ENCODE peak calls at places on chromosomes 2 and 18, in eight cellular contexts. B is heart right ventricle, Z is body of pancreas, R is mammary epithelial cell, T is A549, S is astrocyte, C is cardiac muscle cell, P is right lobe of liver. O is an unnamed sample. For H3K4me1, the result is how much of the 10 kb centered on the place peaks cover.

GRCh38 chr2:182101263-182101662 is 115.6 kb downstream of the PPP1R1C start:
- DNase-seq in B (no peak), Z (no peak), R (peak), T (peak), S (no peak), C (no peak), P (no peak), O (no peak)

GRCh38 chr2:236180831-236181453 is 12.8 kb upstream of the GBX2 start:
- DNase-seq in B (no peak), Z (peak), R (no peak), T (peak), S (peak), C (peak), P (no peak), O (peak)

GRCh38 chr2:25375371-25375988 is 33.8 kb upstream of the DNMT3A start:
- DNase-seq in B (no peak), Z (no peak), R (no peak), T (no peak), S (no peak), C (no peak), P (no peak), O (no peak)

GRCh38 chr2:102122115-102122514 is 20.4 kb upstream of the IL1R1 start:
- DNase-seq in B (no peak), Z (no peak), R (peak), T (no peak), S (peak), C (no peak), P (no peak), O (no peak)

GRCh38 chr2:457287-457686 is 169.4 kb upstream of the ALKAL2 start:
- DNase-seq in B (no peak), Z (no peak), R (no peak), T (no peak), S (no peak), C (no peak), P (no peak), O (no peak)

GRCh38 chr2:169360984-169361705 is 1.2 kb downstream of the LRP2 start:
- DNase-seq in B (no peak), Z (no peak), R (no peak), T (no peak), S (no peak), C (peak), P (no peak), O (no peak)

GRCh38 chr2:2935445-2936149 is 442.0 kb downstream of the EIPR1 start:
- DNase-seq in B (no peak), Z (no peak), R (no peak), T (no peak), S (no peak), C (no peak), P (no peak), O (no peak)

GRCh38 chr2:189086710-189087109 is 92.9 kb downstream of the COL5A2 start:
- DNase-seq in B (no peak), Z (no peak), R (no peak), T (no peak), S (peak), C (no peak), P (no peak), O (no peak)

GRCh38 chr2:201924453-201924852 is 109.2 kb upstream of the FZD7 start:
- DNase-seq in B (no peak), Z (no peak), R (no peak), T (no peak), S (no peak), C (no peak), P (no peak), O (no peak)

GRCh38 chr2:178419123-178419522 is 31.9 kb downstream of the PRKRA start:
- DNase-seq in B (no peak), Z (no peak), R (no peak), T (peak), S (no peak), C (no peak), P (no peak), O (no peak)

GRCh38 chr2:152513681-152514080 is 178.7 kb downstream of the FMNL2 start:
- DNase-seq in B (no peak), Z (no peak), R (peak), T (peak), S (peak), C (no peak), P (no peak), O (peak)

GRCh38 chr2:185475868-185476267 is 262.7 kb upstream of the FSIP2 start:
- DNase-seq in B (no peak), Z (no peak), R (no peak), T (no peak), S (no peak), C (no peak), P (no peak), O (no peak)

GRCh38 chr2:189300917-189301316 is 121.4 kb upstream of the COL5A2 start:
- DNase-seq in B (no peak), Z (no peak), R (no peak), T (no peak), S (no peak), C (no peak), P (no peak), O (no peak)

GRCh38 chr2:127388423-127389164 is 819 bp upstream of the MAP3K2 start:
- DNase-seq in B (no peak), Z (no peak), R (peak), T (no peak), S (no peak), C (no peak), P (no peak), O (no peak)

GRCh38 chr2:107553534-107553933 is 273.2 kb upstream of the RGPD4 start:
- DNase-seq in B (no peak), Z (no peak), R (peak), T (peak), S (peak), C (no peak), P (no peak), O (no peak)

GRCh38 chr18:70337139-70337972 is 48.5 kb downstream of the SOCS6 start:
- DNase-seq in B (no peak), Z (no peak), R (peak), T (peak), S (peak), C (peak), P (no peak), O (peak)

GRCh38 chr2:134549104-134549503 is 169.7 kb downstream of the TMEM163 start:
- DNase-seq in B (no peak), Z (no peak), R (peak), T (no peak), S (peak), C (no peak), P (no peak), O (no peak)

GRCh38 chr2:44940612-44941464 is 664 bp upstream of the SIX3 start:
- DNase-seq in B (no peak), Z (no peak), R (no peak), T (no peak), S (no peak), C (no peak), P (no peak), O (no peak)

GRCh38 chr18:61448316-61448715 is 115.1 kb downstream of the CDH20 start:
- DNase-seq in B (no peak), Z (no peak), R (no peak), T (no peak), S (no peak), C (no peak), P (no peak), O (no peak)

GRCh38 chr2:27122791-27123190 is 824 bp upstream of the ABHD1 start:
- DNase-seq in B (no peak), Z (no peak), R (no peak), T (no peak), S (no peak), C (no peak), P (no peak), O (no peak)

GRCh38 chr2:27115485-27115884 is 3.4 kb downstream of the CGREF1 start:
- DNase-seq in B (no peak), Z (no peak), R (no peak), T (no peak), S (no peak), C (no peak), P (no peak), O (no peak)

GRCh38 chr2:27123302-27124150 is at the start of gene ABHD1:
- DNase-seq in B (peak), Z (peak), R (no peak), T (peak), S (no peak), C (peak), P (peak), O (peak)

GRCh38 chr2:27118525-27119329 is at the start of gene CGREF1:
- DNase-seq in B (no peak), Z (no peak), R (no peak), T (peak), S (no peak), C (peak), P (no peak), O (peak)

DNA sequence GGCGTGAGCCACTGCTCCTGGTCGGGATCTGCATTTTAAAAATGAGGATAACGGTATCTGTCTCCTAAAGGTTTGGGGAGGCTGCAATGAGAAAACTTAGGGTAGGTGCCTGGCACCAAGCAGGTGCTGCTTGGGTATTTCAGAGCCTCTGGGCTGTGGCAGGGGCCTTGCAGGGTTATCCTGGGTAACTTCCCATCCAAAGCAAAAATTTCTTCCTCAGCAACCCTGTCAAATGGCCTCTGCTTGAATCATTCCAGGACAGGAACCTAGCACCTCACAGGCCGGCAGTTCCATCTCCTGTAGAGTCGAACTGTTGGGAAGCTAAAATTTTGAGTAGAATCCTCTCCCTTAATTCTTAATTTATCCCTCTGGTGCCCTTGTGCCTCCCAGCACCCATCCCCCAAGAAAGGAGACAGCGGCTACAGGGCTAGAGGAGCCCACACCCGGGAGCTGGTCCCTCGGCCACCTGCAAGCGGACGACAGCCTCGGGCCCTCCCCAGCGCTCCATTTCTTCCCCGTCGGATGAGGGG is 868 bp downstream of the CGREF1 start:
- DNase-seq in B (no peak), Z (no peak), R (no peak), T (no peak), S (no peak), C (no peak), P (no peak), O (no peak)
- H3K4me3 ChIP-seq in B (peak), Z (no peak), R (peak), T (peak), S (peak), C (peak), P (peak), O (peak)

DNA sequence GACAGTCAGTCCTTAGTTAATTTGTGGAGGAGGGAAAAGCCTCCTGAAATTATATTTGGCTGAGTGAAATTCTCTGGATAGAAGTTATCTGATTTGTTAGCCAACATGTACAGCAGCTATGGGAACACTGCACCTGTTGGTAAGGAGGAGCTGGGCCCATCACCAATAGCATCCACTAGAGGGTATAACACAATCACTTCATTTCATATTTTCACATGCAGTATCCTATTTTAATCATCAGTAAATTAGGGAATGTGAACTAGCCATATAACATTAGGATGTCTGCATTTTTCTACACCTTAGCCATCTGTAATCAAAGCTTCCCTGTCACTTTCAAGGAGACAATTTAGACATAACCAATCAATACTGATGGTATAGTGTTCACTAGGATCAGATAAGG is 818.4 kb upstream of the CDH2 start:
- DNase-seq in B (no peak), Z (no peak), R (no peak), T (no peak), S (no peak), C (no peak), P (no peak), O (no peak)
- H3K4me1 ChIP-seq in B (under half), Z (under half), R (under half), T (under half), S (under half), C (under half), P (under half), O (under half)

GRCh38 chr2:230809677-230810251 is 55.0 kb upstream of the ITM2C start:
- DNase-seq in B (no peak), Z (no peak), R (no peak), T (no peak), S (no peak), C (no peak), P (no peak), O (no peak)
- TF ChIP-seq CTCF in B (no peak), Z (no peak), R (peak), T (peak), S (peak), C (peak), P (peak), O (peak)

GRCh38 chr2:233830111-233830760 is 24.1 kb downstream of the HJURP start:
- DNase-seq in B (no peak), Z (no peak), R (no peak), T (no peak), S (no peak), C (no peak), P (no peak), O (no peak)

GRCh38 chr2:233832869-233833812 is 21.2 kb downstream of the HJURP start:
- DNase-seq in B (no peak), Z (no peak), R (peak), T (peak), S (peak), C (peak), P (no peak), O (peak)

GRCh38 chr2:233831011-233831721 is 23.2 kb downstream of the HJURP start:
- DNase-seq in B (no peak), Z (no peak), R (peak), T (no peak), S (no peak), C (no peak), P (no peak), O (peak)

GRCh38 chr2:233832414-233832813 is 21.9 kb downstream of the HJURP start:
- DNase-seq in B (no peak), Z (no peak), R (peak), T (no peak), S (peak), C (no peak), P (no peak), O (no peak)

DNA sequence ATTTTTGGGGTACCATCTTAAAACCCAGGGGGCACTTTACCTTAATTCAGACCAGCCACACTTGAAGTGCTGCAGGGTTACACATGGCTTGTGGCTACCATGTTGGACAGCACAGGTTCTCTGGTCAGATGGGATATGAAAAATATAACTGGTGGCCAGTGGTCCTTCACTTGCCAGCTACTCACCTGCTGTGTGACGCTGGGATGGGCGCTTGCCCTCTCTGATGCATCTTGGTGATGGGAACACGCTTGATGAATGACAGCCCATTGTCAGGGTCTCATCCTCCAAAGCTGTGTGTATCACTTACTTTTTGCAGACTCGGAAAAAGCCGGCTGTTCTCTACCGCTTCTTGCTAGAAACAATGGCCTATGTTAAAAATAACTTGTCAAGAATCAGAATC is 22.5 kb downstream of the HJURP start:
- DNase-seq in B (no peak), Z (no peak), R (no peak), T (no peak), S (no peak), C (no peak), P (no peak), O (no peak)
- H3K4me3 ChIP-seq in B (no peak), Z (no peak), R (no peak), T (no peak), S (no peak), C (no peak), P (no peak), O (no peak)